ENCODE peak calls at places on chromosomes 11 and 22, in six cellular contexts. G is upper lobe of left lung, E is suprapubic skin, X is spleen, C is GM23338, U is HCT116. Y is an unnamed sample.

GRCh38 chr11:14373941-14374646 is 15.1 kb upstream of the RRAS2 start:
- DNase-seq in G (peak), E (no peak), X (no peak), C (no peak), U (no peak), Y (peak)

GRCh38 chr11:123011510-123011909 is 29.9 kb upstream of the BSX start:
- DNase-seq in G (no peak), E (no peak), X (no peak), C (peak), U (no peak), Y (no peak)

GRCh38 chr11:16341853-16342252 is 14.5 kb downstream of the SOX6 start:
- DNase-seq in G (no peak), E (no peak), X (no peak), C (no peak), U (no peak), Y (no peak)

GRCh38 chr11:109086931-109087330 is 335.1 kb upstream of the C11orf87 start:
- DNase-seq in G (no peak), E (no peak), X (no peak), C (no peak), U (no peak), Y (no peak)

GRCh38 chr11:128302425-128303186 is 284.8 kb downstream of the ETS1 start:
- DNase-seq in G (no peak), E (no peak), X (no peak), C (no peak), U (no peak), Y (no peak)

GRCh38 chr11:16120008-16120407 is 236.3 kb downstream of the SOX6 start:
- DNase-seq in G (no peak), E (no peak), X (no peak), C (no peak), U (no peak), Y (no peak)

GRCh38 chr22:29343313-29343805 is 27.9 kb upstream of the RASL10A start:
- DNase-seq in G (peak), E (peak), X (no peak), C (no peak), U (no peak), Y (no peak)

GRCh38 chr11:28009383-28009782 is 98.6 kb downstream of the KIF18A start:
- DNase-seq in G (no peak), E (no peak), X (no peak), C (no peak), U (no peak), Y (no peak)

GRCh38 chr11:38384568-38384967 is 1786.5 kb upstream of the RAG2 start:
- DNase-seq in G (no peak), E (no peak), X (no peak), C (no peak), U (no peak), Y (no peak)

GRCh38 chr11:118098996-118099837 is 12.5 kb upstream of the SMIM35 start:
- DNase-seq in G (no peak), E (no peak), X (no peak), C (peak), U (no peak), Y (no peak)

GRCh38 chr11:119472856-119473222 is 49.9 kb upstream of the THY1 start:
- DNase-seq in G (no peak), E (no peak), X (no peak), C (no peak), U (no peak), Y (no peak)

GRCh38 chr22:27097481-27097880 is 440.1 kb downstream of the MIAT start:
- DNase-seq in G (no peak), E (no peak), X (no peak), C (no peak), U (no peak), Y (no peak)

GRCh38 chr11:1534682-1535081 is 37.4 kb downstream of the DUSP8 start:
- DNase-seq in G (no peak), E (no peak), X (no peak), C (no peak), U (no peak), Y (no peak)

GRCh38 chr11:27174026-27174425 is 133.4 kb downstream of the BBOX1 start:
- DNase-seq in G (peak), E (no peak), X (no peak), C (no peak), U (no peak), Y (peak)

GRCh38 chr11:122773781-122774266 is 64.5 kb upstream of the CRTAM start:
- DNase-seq in G (no peak), E (no peak), X (no peak), C (no peak), U (no peak), Y (no peak)

GRCh38 chr11:103525069-103525468 is 415.8 kb downstream of the DYNC2H1 start:
- DNase-seq in G (no peak), E (no peak), X (no peak), C (no peak), U (no peak), Y (no peak)

GRCh38 chr11:63916837-63917684 is at the start of gene RCOR2:
- DNase-seq in G (peak), E (no peak), X (peak), C (peak), U (no peak), Y (peak)

GRCh38 chr22:47197735-47198500 is 435.5 kb downstream of the TBC1D22A start:
- DNase-seq in G (no peak), E (peak), X (peak), C (no peak), U (no peak), Y (no peak)

GRCh38 chr22:37686002-37686982 is at the start of gene NOL12:
- DNase-seq in G (peak), E (peak), X (peak), C (peak), U (peak), Y (peak)
- TF ChIP-seq CTCF in G (no peak), E (no peak), X (peak), C (no peak), U (no peak), Y (no peak)

DNA sequence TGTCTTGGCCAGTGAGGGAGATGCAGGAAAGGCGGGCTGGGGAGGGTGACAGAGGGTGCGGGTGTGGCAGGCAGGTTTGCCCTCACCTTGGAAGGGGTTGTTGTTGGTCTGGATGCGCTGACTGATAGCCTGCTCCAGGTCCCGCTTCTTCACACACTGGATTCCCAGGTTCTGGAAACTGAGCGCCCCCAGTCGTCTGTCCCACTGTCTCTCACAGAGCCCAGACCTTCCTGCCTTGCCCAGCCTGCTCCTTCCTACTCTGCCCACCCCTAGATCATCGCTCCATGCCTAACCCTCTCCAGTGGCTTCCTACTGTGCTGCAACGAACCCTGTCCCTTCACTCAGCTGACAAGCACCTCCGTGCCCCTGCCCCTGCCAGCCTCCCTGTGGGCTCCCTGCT is 2.7 kb downstream of the RELA start:
- DNase-seq in G (no peak), E (no peak), X (peak), C (no peak), U (no peak), Y (no peak)
- TF ChIP-seq POLR2AphosphoS5 in G (no peak), E (no peak), X (no peak), C (no peak), U (no peak), Y (no peak)

GRCh38 chr11:70263363-70263762 is 7.1 kb upstream of the PPFIA1 start:
- DNase-seq in G (no peak), E (no peak), X (no peak), C (no peak), U (no peak), Y (no peak)
- TF ChIP-seq CTCF in G (no peak), E (no peak), X (no peak), C (no peak), U (no peak), Y (no peak)

GRCh38 chr11:75562836-75563484 is 907 bp downstream of the SERPINH1 start:
- DNase-seq in G (peak), E (no peak), X (no peak), C (peak), U (no peak), Y (peak)
- TF ChIP-seq POLR2AphosphoS5 in G (peak), E (no peak), X (no peak), C (peak), U (peak), Y (no peak)

GRCh38 chr11:79255965-79256364 is 184.9 kb downstream of the TENM4 start:
- DNase-seq in G (no peak), E (no peak), X (no peak), C (no peak), U (no peak), Y (no peak)

GRCh38 chr11:79258606-79259005 is 182.2 kb downstream of the TENM4 start:
- DNase-seq in G (no peak), E (no peak), X (no peak), C (no peak), U (no peak), Y (no peak)

GRCh38 chr11:79262221-79262620 is 178.6 kb downstream of the TENM4 start:
- DNase-seq in G (no peak), E (no peak), X (no peak), C (no peak), U (no peak), Y (no peak)

GRCh38 chr11:79263001-79263400 is 177.8 kb downstream of the TENM4 start:
- DNase-seq in G (no peak), E (no peak), X (no peak), C (no peak), U (no peak), Y (no peak)

DNA sequence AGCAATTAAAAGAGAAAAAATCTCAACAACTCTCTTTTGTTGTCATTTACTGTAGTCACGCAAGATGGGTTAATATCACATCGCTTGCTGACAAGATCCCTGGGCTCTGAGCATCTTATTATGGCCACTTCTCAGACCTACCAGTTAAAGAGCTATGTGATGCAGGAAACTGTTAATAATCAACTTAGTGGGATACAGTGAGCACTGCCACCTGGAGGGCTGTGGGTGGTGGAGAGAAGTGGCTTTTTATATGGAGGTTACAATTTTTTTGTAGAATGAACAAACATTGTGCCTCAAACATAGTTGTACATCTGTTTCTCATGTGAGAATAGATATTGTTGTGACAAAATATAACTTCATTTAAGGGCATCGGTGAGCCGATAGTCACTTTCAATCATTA is 181.0 kb downstream of the TENM4 start:
- DNase-seq in G (no peak), E (no peak), X (no peak), C (no peak), U (no peak), Y (no peak)
- TF ChIP-seq CTCF in G (no peak), E (no peak), X (no peak), C (no peak), U (no peak), Y (peak)

Y was measured in prostate gland.